ENCODE peak calls at places on chromosome 5, in ten cellular contexts. P, M, C, O, I, D, R, F, L and H are unnamed samples.
A peak's percentile ranks its signal among the peaks of the same experiment; 100 is the strongest.

GRCh38 chr5:54514269-54514668 is 3.3 kb upstream of the SNX18 start:
- DNase-seq in I (no peak), P (no peak), F (no peak), C (no peak), R (no peak), L (no peak), M (no peak), O (no peak), D (no peak), H (no peak)

GRCh38 chr5:2155556-2155955 is 272.8 kb upstream of the IRX4 start:
- DNase-seq in L (no peak), P (no peak), M (no peak), F (no peak), C (no peak), R (no peak), I (no peak), O (no peak), D (no peak), H (no peak)

GRCh38 chr5:21238786-21239185 is 1250.8 kb upstream of the CDH18 start:
- DNase-seq in C (no peak), P (no peak), F (no peak), O (no peak), D (no peak), I (no peak), M (no peak), L (peak; percentile 10), R (no peak), H (no peak)

GRCh38 chr5:343461-344401 is 22.2 kb downstream of the AHRR start:
- DNase-seq in F (peak; percentile 65), O (no peak), D (no peak), R (no peak), I (no peak), M (peak; percentile 75), C (no peak), P (peak; percentile 91), L (peak; percentile 39), H (no peak)

GRCh38 chr5:71601222-71602026 is 14.3 kb downstream of the MCCC2 start:
- DNase-seq in D (no peak), F (peak; percentile 93), R (peak; percentile 73), C (no peak), L (peak; percentile 99), M (no peak), I (peak; percentile 42), O (peak; percentile 86), P (peak; percentile 92), H (peak; percentile 38)

GRCh38 chr5:80408976-80409926 is 1.4 kb downstream of the ZFYVE16 start:
- DNase-seq in C (peak; percentile 12), I (no peak), L (peak; percentile 11), R (no peak), M (no peak), O (peak; percentile 40), P (no peak), D (no peak), F (peak; percentile 16), H (no peak)

GRCh38 chr5:91162534-91163381 is 220.4 kb downstream of the ARRDC3 start:
- DNase-seq in P (peak; percentile 76), M (no peak), L (peak; percentile 99), I (peak; percentile 38), O (peak; percentile 92), F (peak; percentile 94), R (no peak), D (peak; percentile 16), C (peak; percentile 16), H (peak; percentile 21)

GRCh38 chr5:137921931-137922330 is 32.7 kb downstream of the PKD2L2 start:
- DNase-seq in R (no peak), M (no peak), C (no peak), L (peak; percentile 34), O (peak; percentile 38), D (no peak), I (no peak), P (no peak), F (peak; percentile 25), H (no peak)

GRCh38 chr5:107533946-107534876 is 136.5 kb downstream of the EFNA5 start:
- DNase-seq in O (no peak), D (no peak), R (no peak), I (no peak), C (no peak), P (no peak), M (no peak), L (no peak), F (no peak), H (no peak)

GRCh38 chr5:1523793-1524480 is at the start of gene LPCAT1:
- DNase-seq in O (peak; percentile 54), F (peak; percentile 63), D (peak; percentile 61), C (peak; percentile 76), L (peak; percentile 74), P (peak; percentile 90), R (peak; percentile 86), M (peak; percentile 89), I (peak; percentile 72), H (peak; percentile 97)